ENCODE peak calls at places on chromosomes 5 and 9, in seven cellular contexts. O, Z, V, S, Y, G and L are unnamed samples.

GRCh38 chr5:106797996-106798395 is 872.7 kb downstream of the EFNA5 start:
- DNase-seq in O (no peak), Z (no peak), V (no peak), S (no peak), Y (no peak), G (no peak), L (no peak)

GRCh38 chr5:37184748-37185364 is 64.3 kb downstream of the CPLANE1 start:
- DNase-seq in O (no peak), Z (no peak), V (no peak), S (no peak), Y (no peak), G (no peak), L (no peak)

GRCh38 chr9:116286287-116286686 is 132.7 kb downstream of the PAPPA start:
- DNase-seq in O (peak), Z (no peak), V (no peak), S (no peak), Y (no peak), G (no peak), L (no peak)

GRCh38 chr5:55997742-55998351 is 3.1 kb upstream of the IL6ST start:
- DNase-seq in O (no peak), Z (no peak), V (no peak), S (no peak), Y (no peak), G (no peak), L (no peak)

GRCh38 chr9:34603610-34604231 is 8.2 kb downstream of the RPP25L start:
- DNase-seq in O (peak), Z (peak), V (peak), S (peak), Y (peak), G (peak), L (peak)

GRCh38 chr5:150630459-150631325 is 9.8 kb upstream of the SYNPO start:
- DNase-seq in O (no peak), Z (no peak), V (no peak), S (no peak), Y (no peak), G (no peak), L (no peak)

GRCh38 chr5:127203818-127204217 is 86.8 kb upstream of the MEGF10 start:
- DNase-seq in O (no peak), Z (no peak), V (no peak), S (no peak), Y (no peak), G (no peak), L (no peak)

GRCh38 chr5:180802325-180803180 is at the start of gene MGAT1:
- DNase-seq in O (peak), Z (peak), V (peak), S (peak), Y (peak), G (peak), L (peak)

GRCh38 chr5:50667079-50667652 is 729 bp downstream of the PARP8 start:
- DNase-seq in O (peak), Z (peak), V (peak), S (peak), Y (peak), G (peak), L (peak)

GRCh38 chr9:2809692-2810423 is 34.0 kb downstream of the PUM3 start:
- DNase-seq in O (no peak), Z (no peak), V (no peak), S (no peak), Y (no peak), G (no peak), L (no peak)

GRCh38 chr5:9632495-9632894 is 2.3 kb upstream of the TAS2R1 start:
- DNase-seq in O (no peak), Z (no peak), V (no peak), S (no peak), Y (no peak), G (no peak), L (no peak)

GRCh38 chr9:76180541-76180940 is 213.7 kb downstream of the RFK start:
- DNase-seq in O (no peak), Z (no peak), V (no peak), S (no peak), Y (no peak), G (no peak), L (no peak)

GRCh38 chr5:7926296-7926695 is 57.3 kb downstream of the MTRR start:
- DNase-seq in O (no peak), Z (no peak), V (no peak), S (no peak), Y (no peak), G (no peak), L (no peak)

GRCh38 chr9:19026375-19026774 is 6.6 kb downstream of the SAXO1 start:
- DNase-seq in O (no peak), Z (no peak), V (no peak), S (no peak), Y (no peak), G (no peak), L (no peak)

GRCh38 chr5:168104811-168105481 is 186.5 kb upstream of the WWC1 start:
- DNase-seq in O (no peak), Z (no peak), V (no peak), S (no peak), Y (no peak), G (peak), L (no peak)

GRCh38 chr9:26551971-26552370 is 340.6 kb downstream of the CAAP1 start:
- DNase-seq in O (no peak), Z (no peak), V (no peak), S (no peak), Y (no peak), G (no peak), L (no peak)

GRCh38 chr5:1865948-1866347 is 16.8 kb downstream of the IRX4 start:
- DNase-seq in O (no peak), Z (no peak), V (no peak), S (no peak), Y (no peak), G (no peak), L (no peak)

GRCh38 chr5:52712354-52712753 is 75.4 kb upstream of the ITGA1 start:
- DNase-seq in O (no peak), Z (no peak), V (no peak), S (no peak), Y (no peak), G (no peak), L (no peak)

GRCh38 chr9:117073539-117074336 is 341.1 kb downstream of the ASTN2 start:
- DNase-seq in O (peak), Z (no peak), V (no peak), S (no peak), Y (peak), G (no peak), L (no peak)

GRCh38 chr9:127765418-127765817 is 13.0 kb downstream of the SH2D3C start:
- DNase-seq in O (no peak), Z (no peak), V (no peak), S (no peak), Y (no peak), G (no peak), L (no peak)

GRCh38 chr5:40404613-40405012 is 275.1 kb upstream of the PTGER4 start:
- DNase-seq in O (no peak), Z (no peak), V (no peak), S (no peak), Y (no peak), G (no peak), L (no peak)

GRCh38 chr5:14305045-14305444 is 161.9 kb downstream of the TRIO start:
- DNase-seq in O (no peak), Z (no peak), V (no peak), S (no peak), Y (no peak), G (no peak), L (no peak)

GRCh38 chr5:92353107-92354030 is 970.3 kb upstream of the ARRDC3 start:
- DNase-seq in O (no peak), Z (no peak), V (no peak), S (no peak), Y (no peak), G (no peak), L (no peak)

GRCh38 chr9:34522971-34523797 is at the start of gene ENHO:
- DNase-seq in O (peak), Z (peak), V (peak), S (peak), Y (peak), G (peak), L (peak)

GRCh38 chr5:63564789-63565188 is 397.5 kb downstream of the HTR1A start:
- DNase-seq in O (no peak), Z (no peak), V (no peak), S (no peak), Y (no peak), G (no peak), L (no peak)

GRCh38 chr5:136811551-136811950 is 446.2 kb upstream of the TRPC7 start:
- DNase-seq in O (no peak), Z (no peak), V (no peak), S (no peak), Y (no peak), G (no peak), L (no peak)

GRCh38 chr5:151454166-151454565 is 6.8 kb downstream of the SLC36A1 start:
- DNase-seq in O (no peak), Z (no peak), V (no peak), S (no peak), Y (no peak), G (peak), L (no peak)

GRCh38 chr5:153147891-153148623 is 342.4 kb upstream of the GRIA1 start:
- DNase-seq in O (peak), Z (no peak), V (no peak), S (no peak), Y (peak), G (no peak), L (no peak)

GRCh38 chr5:127447822-127448221 is 69.6 kb upstream of the PRRC1 start:
- DNase-seq in O (no peak), Z (no peak), V (no peak), S (no peak), Y (no peak), G (no peak), L (no peak)

GRCh38 chr5:100479079-100479688 is 56.0 kb upstream of the FAM174A start:
- DNase-seq in O (no peak), Z (no peak), V (no peak), S (no peak), Y (no peak), G (no peak), L (no peak)

GRCh38 chr5:179803651-179804598 is 2.7 kb downstream of the MGAT4B start:
- DNase-seq in O (peak), Z (peak), V (peak), S (no peak), Y (peak), G (peak), L (peak)

GRCh38 chr9:87713278-87713989 is 12.5 kb upstream of the CTSL start:
- DNase-seq in O (no peak), Z (no peak), V (peak), S (peak), Y (peak), G (peak), L (peak)

GRCh38 chr9:72533322-72533721 is 11.9 kb downstream of the TMC1 start:
- DNase-seq in O (no peak), Z (no peak), V (peak), S (no peak), Y (no peak), G (no peak), L (no peak)

GRCh38 chr9:129412814-129413536 is 207.9 kb downstream of the C9orf50 start:
- DNase-seq in O (no peak), Z (peak), V (peak), S (no peak), Y (peak), G (no peak), L (peak)
- TF ChIP-seq POLR2A in O (no peak), Z (no peak), V (peak), S (peak), Y (no peak), G (no peak), L (peak)

GRCh38 chr5:142012792-142013388 is at the start of gene GNPDA1:
- DNase-seq in O (peak), Z (peak), V (peak), S (peak), Y (peak), G (peak), L (peak)
- TF ChIP-seq POLR2A in O (peak), Z (no peak), V (no peak), S (peak), Y (no peak), G (peak), L (peak)

GRCh38 chr9:136297016-136297691 is 6.7 kb downstream of the CCDC187 start:
- DNase-seq in O (no peak), Z (no peak), V (no peak), S (no peak), Y (no peak), G (peak), L (no peak)
- TF ChIP-seq POLR2A in O (no peak), Z (no peak), V (no peak), S (no peak), Y (no peak), G (no peak), L (no peak)

DNA sequence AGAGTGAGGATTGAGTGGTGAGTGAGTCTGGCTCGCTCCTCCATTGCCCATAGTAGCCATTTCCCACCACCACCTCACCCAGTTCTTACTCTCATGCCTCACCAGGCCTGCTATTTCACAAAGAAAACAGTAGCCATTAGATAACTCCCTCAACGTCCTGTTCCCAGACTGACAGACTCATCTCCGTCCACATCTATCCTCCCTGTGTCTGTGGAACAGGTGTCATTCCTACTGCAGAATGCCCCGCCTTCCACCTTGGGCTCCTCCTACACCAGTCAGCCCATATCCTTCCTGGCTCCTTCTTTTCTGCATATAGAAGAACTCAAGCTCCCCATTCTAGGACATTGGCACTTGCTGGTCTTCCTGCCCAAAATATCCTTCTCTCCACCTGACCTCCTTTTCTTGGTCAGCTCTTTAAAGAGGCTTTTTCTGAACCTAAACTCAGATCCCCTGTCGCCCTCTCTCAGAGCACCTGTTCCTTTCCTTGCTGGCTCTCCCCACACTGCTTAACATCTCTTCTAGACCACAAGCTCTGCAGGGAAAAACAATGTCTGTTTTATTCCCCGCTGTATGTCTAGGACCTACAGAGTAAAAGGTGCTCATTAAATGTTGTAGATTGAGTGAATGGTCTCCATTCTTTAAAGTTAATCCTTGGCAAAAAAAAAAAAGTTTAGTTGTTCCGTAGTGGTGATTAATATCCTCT is 3.2 kb downstream of the TNFAIP8 start:
- DNase-seq in O (no peak), Z (no peak), V (no peak), S (no peak), Y (no peak), G (no peak), L (no peak)
- TF ChIP-seq POLR2A in O (no peak), Z (no peak), V (no peak), S (no peak), Y (no peak), G (no peak), L (no peak)

DNA sequence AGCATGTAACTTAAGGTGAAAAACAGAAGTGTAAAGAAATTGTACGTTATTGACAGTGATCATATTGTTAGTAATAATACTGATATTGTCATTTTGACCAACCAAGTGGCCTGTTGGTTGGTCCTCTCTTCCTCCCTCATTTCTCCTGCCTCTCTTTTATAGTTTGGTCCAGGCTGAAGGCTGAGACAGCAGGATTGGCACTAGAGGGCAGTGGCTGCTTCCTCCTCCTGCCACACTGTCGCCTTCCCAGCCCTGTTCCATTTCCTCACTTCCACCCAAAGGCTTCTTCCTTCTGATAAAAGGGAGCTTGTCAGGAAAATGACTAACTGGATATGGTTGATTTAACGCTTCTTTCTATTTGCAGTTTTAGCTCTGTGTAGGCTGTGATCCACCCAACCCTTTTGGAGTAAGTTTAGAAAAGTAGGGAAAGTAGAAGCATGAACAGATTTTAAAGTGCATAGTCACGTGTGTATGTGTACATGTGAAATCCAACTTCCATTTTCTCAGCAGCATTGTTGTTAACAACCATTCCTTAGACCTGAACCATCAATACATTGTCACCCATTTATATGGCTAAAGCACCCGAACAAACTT is 35.6 kb downstream of the PTCD2 start:
- DNase-seq in O (no peak), Z (no peak), V (no peak), S (no peak), Y (peak), G (no peak), L (no peak)
- TF ChIP-seq POLR2A in O (no peak), Z (no peak), V (no peak), S (no peak), Y (no peak), G (no peak), L (no peak)

GRCh38 chr9:124256517-124257069 is 1.2 kb upstream of the NEK6 start:
- DNase-seq in O (no peak), Z (peak), V (peak), S (no peak), Y (no peak), G (peak), L (no peak)

GRCh38 chr9:124257070-124257864 is 482 bp upstream of the NEK6 start:
- DNase-seq in O (peak), Z (peak), V (peak), S (no peak), Y (no peak), G (peak), L (peak)

GRCh38 chr9:124259273-124260078 is 1.7 kb downstream of the NEK6 start:
- DNase-seq in O (no peak), Z (peak), V (peak), S (peak), Y (peak), G (peak), L (peak)

GRCh38 chr9:124258765-124259272 is 1.1 kb downstream of the NEK6 start:
- DNase-seq in O (peak), Z (no peak), V (no peak), S (no peak), Y (no peak), G (peak), L (no peak)

GRCh38 chr9:124257865-124258764 is at the start of gene NEK6:
- DNase-seq in O (no peak), Z (peak), V (peak), S (no peak), Y (no peak), G (peak), L (peak)
- TF ChIP-seq POLR2A in O (no peak), Z (no peak), V (no peak), S (peak), Y (no peak), G (no peak), L (no peak)

DNA sequence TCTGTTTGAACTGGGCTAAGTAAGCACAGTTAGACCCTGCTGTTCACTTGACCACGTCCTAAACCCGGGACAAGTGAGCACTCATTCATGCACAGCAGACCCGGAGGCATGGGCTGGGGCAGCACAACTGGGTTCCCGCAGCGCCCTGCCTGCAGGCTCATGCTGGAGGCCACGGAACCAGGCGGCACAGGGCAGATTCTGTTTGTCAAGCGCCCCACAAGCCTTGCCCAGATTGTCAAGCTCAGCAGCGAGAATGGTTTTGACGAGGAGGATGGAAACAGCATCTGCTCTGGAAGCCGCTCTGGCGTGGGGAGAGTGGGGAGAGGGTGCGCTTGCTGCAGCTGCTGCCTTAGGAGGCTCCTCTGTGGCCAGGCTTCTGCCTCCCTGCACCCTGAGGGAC is 32.7 kb downstream of the PRRT1B start:
- DNase-seq in O (no peak), Z (no peak), V (no peak), S (no peak), Y (no peak), G (no peak), L (peak)
- TF ChIP-seq POLR2A in O (no peak), Z (no peak), V (no peak), S (no peak), Y (no peak), G (no peak), L (no peak)